ENCODE peak calls at places on chromosomes 12 and 14, in nine cellular contexts. N is esophagus muscularis mucosa, I is stomach, B is endothelial cell of umbilical vein, P is GM23338, L is GM12878, A is HCT116, O is H1, G is sigmoid colon. S is an unnamed sample.
A peak's percentile ranks its signal among the peaks of the same experiment; 100 is the strongest.

GRCh38 chr12:95336387-95337067 is 118.9 kb downstream of the VEZT start:
- DNase-seq in N (no peak), I (peak; percentile 79), B (peak; percentile 91), P (peak; percentile 94), L (no peak), A (peak; percentile 65), O (peak; percentile 78), G (peak; percentile 89), S (no peak)

GRCh38 chr14:103450423-103450822 is 65.2 kb downstream of the MARK3 start:
- DNase-seq in N (no peak), I (no peak), B (no peak), P (no peak), L (no peak), A (no peak), O (no peak), G (no peak), S (no peak)

GRCh38 chr12:103529306-103529705 is 33.5 kb upstream of the C12orf42 start:
- DNase-seq in N (no peak), I (no peak), B (no peak), P (no peak), L (no peak), A (no peak), O (no peak), G (no peak), S (no peak)

GRCh38 chr12:123494124-123494843 is 36.3 kb downstream of the SNRNP35 start:
- DNase-seq in N (no peak), I (no peak), B (no peak), P (peak; percentile 37), L (no peak), A (no peak), O (no peak), G (no peak), S (no peak)

GRCh38 chr12:45568808-45569207 is 160.7 kb upstream of the ARID2 start:
- DNase-seq in N (peak; percentile 78), I (no peak), B (no peak), P (no peak), L (no peak), A (no peak), O (no peak), G (no peak), S (no peak)

GRCh38 chr12:130199536-130200390 is 37.5 kb downstream of the FZD10 start:
- DNase-seq in N (no peak), I (peak; percentile 11), B (no peak), P (no peak), L (no peak), A (no peak), O (no peak), G (no peak), S (no peak)

GRCh38 chr12:117216686-117217085 is 26.4 kb upstream of the FBXO21 start:
- DNase-seq in N (no peak), I (no peak), B (no peak), P (no peak), L (no peak), A (no peak), O (no peak), G (no peak), S (no peak)

GRCh38 chr12:5371636-5372035 is 60.3 kb upstream of the NTF3 start:
- DNase-seq in N (no peak), I (no peak), B (no peak), P (no peak), L (no peak), A (no peak), O (no peak), G (no peak), S (no peak)

GRCh38 chr14:83706555-83706954 is 1823.4 kb upstream of the FLRT2 start:
- DNase-seq in N (no peak), I (no peak), B (peak; percentile 45), P (peak; percentile 93), L (no peak), A (no peak), O (peak; percentile 58), G (no peak), S (no peak)

GRCh38 chr12:40959041-40959440 is 229.1 kb upstream of the PDZRN4 start:
- DNase-seq in N (no peak), I (no peak), B (no peak), P (no peak), L (no peak), A (no peak), O (no peak), G (no peak), S (no peak)

GRCh38 chr12:30977124-30977523 is 50.6 kb downstream of the TSPAN11 start:
- DNase-seq in N (no peak), I (no peak), B (no peak), P (no peak), L (no peak), A (no peak), O (no peak), G (no peak), S (no peak)

GRCh38 chr12:49868952-49869815 is 26.3 kb upstream of the BCDIN3D start:
- DNase-seq in N (peak; percentile 96), I (peak; percentile 83), B (peak; percentile 100), P (no peak), L (no peak), A (no peak), O (no peak), G (peak; percentile 96), S (peak; percentile 80)

GRCh38 chr14:70640938-70641547 is 673 bp upstream of the TTC9 start:
- DNase-seq in N (peak; percentile 87), I (peak; percentile 63), B (peak; percentile 6), P (peak; percentile 52), L (peak; percentile 60), A (no peak), O (no peak), G (peak; percentile 72), S (peak; percentile 41)

GRCh38 chr14:94132285-94132887 is 3.0 kb upstream of the IFI27L2 start:
- DNase-seq in N (peak; percentile 92), I (peak; percentile 66), B (peak; percentile 70), P (peak; percentile 86), L (no peak), A (peak; percentile 66), O (no peak), G (no peak), S (peak; percentile 56)

GRCh38 chr14:95918466-95918865 is 41.8 kb downstream of the TUNAR start:
- DNase-seq in N (no peak), I (no peak), B (no peak), P (no peak), L (no peak), A (no peak), O (no peak), G (no peak), S (no peak)

GRCh38 chr12:50197297-50197727 is 30.1 kb upstream of the CERS5 start:
- DNase-seq in N (no peak), I (no peak), B (peak; percentile 48), P (no peak), L (no peak), A (no peak), O (no peak), G (no peak), S (no peak)

GRCh38 chr14:77012193-77012592 is 16.3 kb downstream of the IRF2BPL start:
- DNase-seq in N (no peak), I (no peak), B (no peak), P (no peak), L (no peak), A (no peak), O (no peak), G (no peak), S (no peak)

GRCh38 chr12:48765753-48766162 is 23.1 kb downstream of the ADCY6 start:
- DNase-seq in N (no peak), I (no peak), B (no peak), P (no peak), L (no peak), A (no peak), O (no peak), G (no peak), S (no peak)

GRCh38 chr12:87816186-87816585 is 213.0 kb downstream of the C12orf50 start:
- DNase-seq in N (no peak), I (no peak), B (peak; percentile 4), P (no peak), L (no peak), A (no peak), O (no peak), G (no peak), S (no peak)

GRCh38 chr12:23722655-23723054 is 226.8 kb downstream of the SOX5 start:
- DNase-seq in N (no peak), I (no peak), B (no peak), P (no peak), L (no peak), A (no peak), O (no peak), G (no peak), S (no peak)
- TF ChIP-seq POLR2AphosphoS5 in N (no peak), I (no peak), B (no peak), P (no peak), L (no peak), A (no peak), O (no peak), G (no peak), S (no peak)

GRCh38 chr12:11695321-11695720 is 45.8 kb downstream of the ETV6 start:
- DNase-seq in N (no peak), I (no peak), B (no peak), P (no peak), L (no peak), A (no peak), O (no peak), G (peak; percentile 83), S (no peak)
- TF ChIP-seq POLR2AphosphoS5 in N (peak; percentile 41), I (no peak), B (no peak), P (no peak), L (no peak), A (no peak), O (no peak), G (peak; percentile 19), S (no peak)

DNA sequence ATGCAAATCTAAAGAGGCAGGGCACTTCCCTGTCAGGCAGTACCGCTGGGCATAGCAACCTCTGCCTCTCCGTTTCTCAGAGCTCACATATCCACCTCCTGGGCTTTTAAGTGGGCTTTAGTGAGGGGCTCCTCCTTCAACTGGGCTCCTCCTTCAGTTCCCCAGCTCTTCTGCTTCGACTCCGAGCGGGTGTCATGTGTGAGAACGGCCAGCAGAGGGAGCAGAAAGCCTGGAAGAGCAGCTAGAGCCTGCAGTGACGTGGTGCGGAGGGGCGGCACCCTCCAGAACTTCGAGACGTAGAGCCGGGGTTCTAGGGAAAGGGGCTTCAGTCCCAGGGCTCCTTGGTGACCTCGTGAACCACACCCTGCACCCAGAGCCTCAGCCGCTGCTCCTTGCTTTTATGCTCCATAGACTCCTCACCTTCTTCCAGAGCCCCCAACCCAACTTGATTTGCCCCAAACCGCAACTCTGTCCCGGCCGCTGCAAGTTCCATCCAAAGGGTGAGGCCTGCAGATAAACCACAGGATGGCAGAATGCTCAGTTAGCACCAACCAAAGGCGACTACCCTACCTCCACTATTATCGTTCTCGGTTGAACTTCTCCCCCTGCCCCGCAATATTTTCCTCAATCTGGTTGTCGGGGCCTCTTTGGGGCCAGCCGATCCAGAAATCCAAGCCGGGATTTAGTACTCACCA is 383 bp upstream of the GLI1 start:
- DNase-seq in N (peak; percentile 97), I (peak; percentile 94), B (peak; percentile 93), P (peak; percentile 99), L (peak; percentile 80), A (peak; percentile 94), O (peak; percentile 98), G (peak; percentile 96), S (peak; percentile 94)
- TF ChIP-seq POLR2AphosphoS5 in N (peak; percentile 2), I (no peak), B (no peak), P (peak; percentile 79), L (no peak), A (peak; percentile 51), O (peak; percentile 84), G (peak; percentile 9), S (peak; percentile 2)

DNA sequence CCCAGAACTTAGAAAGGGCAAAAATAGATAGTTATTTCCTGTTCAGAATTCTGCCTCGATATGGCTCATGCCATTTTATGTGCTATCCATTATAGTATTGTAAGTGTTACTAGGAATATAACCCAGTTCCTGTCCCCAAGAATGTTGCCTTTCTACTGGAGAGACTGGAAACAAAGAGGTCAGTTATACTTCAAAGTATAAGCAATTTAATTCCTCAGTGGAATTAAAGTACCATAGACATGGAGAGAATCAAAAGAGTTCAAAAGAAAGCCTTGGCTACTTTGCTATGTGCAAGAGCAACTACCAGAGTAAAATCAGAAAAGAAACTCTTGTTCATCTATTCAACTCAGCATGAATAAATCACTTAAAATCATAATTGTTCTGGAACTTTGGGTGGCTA is 173.2 kb upstream of the EEA1 start:
- DNase-seq in N (no peak), I (no peak), B (no peak), P (no peak), L (no peak), A (no peak), O (no peak), G (no peak), S (no peak)
- TF ChIP-seq POLR2AphosphoS5 in N (no peak), I (no peak), B (no peak), P (no peak), L (no peak), A (no peak), O (no peak), G (no peak), S (no peak)